ENCODE peak calls at places on chromosomes 7 and 10, in nine cellular contexts. One of them, this sample, is unnamed.

GRCh38 chr10:25758511-25758910 is 175.5 kb upstream of the MYO3A start:
- DNase-seq in aorta: no peak
- DNase-seq in SK-N-SH: no peak
- DNase-seq in CD8-positive, alpha-beta T cell: no peak
- DNase-seq in PC-9: no peak
- DNase-seq in GM23338: no peak
- DNase-seq in WERI-Rb-1: no peak
- DNase-seq in fibroblast of lung: peak; percentile 22
- DNase-seq in choroid plexus epithelial cell: no peak
- DNase-seq in this sample: no peak

GRCh38 chr7:112668561-112668960 is 121.6 kb downstream of the TMEM168 start:
- DNase-seq in aorta: no peak
- DNase-seq in SK-N-SH: no peak
- DNase-seq in CD8-positive, alpha-beta T cell: no peak
- DNase-seq in PC-9: no peak
- DNase-seq in GM23338: no peak
- DNase-seq in WERI-Rb-1: no peak
- DNase-seq in fibroblast of lung: no peak
- DNase-seq in choroid plexus epithelial cell: no peak
- DNase-seq in this sample: no peak

GRCh38 chr7:15330943-15331342 is 230.9 kb downstream of the AGMO start:
- DNase-seq in aorta: no peak
- DNase-seq in SK-N-SH: no peak
- DNase-seq in CD8-positive, alpha-beta T cell: no peak
- DNase-seq in PC-9: no peak
- DNase-seq in GM23338: peak; percentile 11
- DNase-seq in WERI-Rb-1: no peak
- DNase-seq in fibroblast of lung: no peak
- DNase-seq in choroid plexus epithelial cell: no peak
- DNase-seq in this sample: no peak

GRCh38 chr7:36894190-36894589 is 169.9 kb upstream of the AOAH start:
- DNase-seq in aorta: no peak
- DNase-seq in SK-N-SH: no peak
- DNase-seq in CD8-positive, alpha-beta T cell: no peak
- DNase-seq in PC-9: no peak
- DNase-seq in GM23338: no peak
- DNase-seq in WERI-Rb-1: no peak
- DNase-seq in fibroblast of lung: no peak
- DNase-seq in choroid plexus epithelial cell: no peak
- DNase-seq in this sample: no peak

GRCh38 chr7:93923946-93924345 is 2.4 kb downstream of the GNG11 start:
- DNase-seq in aorta: no peak
- DNase-seq in SK-N-SH: no peak
- DNase-seq in CD8-positive, alpha-beta T cell: no peak
- DNase-seq in PC-9: no peak
- DNase-seq in GM23338: no peak
- DNase-seq in WERI-Rb-1: no peak
- DNase-seq in fibroblast of lung: peak; percentile 55
- DNase-seq in choroid plexus epithelial cell: no peak
- DNase-seq in this sample: no peak

GRCh38 chr10:43407148-43407575 is 1.8 kb downstream of the HNRNPF start:
- DNase-seq in aorta: peak; percentile 89
- DNase-seq in SK-N-SH: peak; percentile 72
- DNase-seq in CD8-positive, alpha-beta T cell: peak; percentile 44
- DNase-seq in PC-9: peak; percentile 54
- DNase-seq in GM23338: peak; percentile 39
- DNase-seq in WERI-Rb-1: peak; percentile 32
- DNase-seq in fibroblast of lung: peak; percentile 53
- DNase-seq in choroid plexus epithelial cell: peak; percentile 50
- DNase-seq in this sample: peak; percentile 79

GRCh38 chr10:56095506-56096225 is 265.4 kb downstream of the ZWINT start:
- DNase-seq in aorta: no peak
- DNase-seq in SK-N-SH: no peak
- DNase-seq in CD8-positive, alpha-beta T cell: no peak
- DNase-seq in PC-9: no peak
- DNase-seq in GM23338: peak; percentile 15
- DNase-seq in WERI-Rb-1: peak; percentile 61
- DNase-seq in fibroblast of lung: no peak
- DNase-seq in choroid plexus epithelial cell: no peak
- DNase-seq in this sample: no peak

GRCh38 chr7:99139031-99139430 is 4.9 kb downstream of the SMURF1 start:
- DNase-seq in aorta: no peak
- DNase-seq in SK-N-SH: no peak
- DNase-seq in CD8-positive, alpha-beta T cell: no peak
- DNase-seq in PC-9: no peak
- DNase-seq in GM23338: no peak
- DNase-seq in WERI-Rb-1: no peak
- DNase-seq in fibroblast of lung: peak; percentile 71
- DNase-seq in choroid plexus epithelial cell: peak; percentile 38
- DNase-seq in this sample: no peak

GRCh38 chr7:106778656-106779250 is 86.3 kb upstream of the PIK3CG start:
- DNase-seq in aorta: no peak
- DNase-seq in SK-N-SH: no peak
- DNase-seq in CD8-positive, alpha-beta T cell: no peak
- DNase-seq in PC-9: peak; percentile 10
- DNase-seq in GM23338: no peak
- DNase-seq in WERI-Rb-1: no peak
- DNase-seq in fibroblast of lung: peak; percentile 52
- DNase-seq in choroid plexus epithelial cell: peak; percentile 12
- DNase-seq in this sample: no peak

GRCh38 chr10:121465215-121465614 is 133.0 kb downstream of the FGFR2 start:
- DNase-seq in aorta: no peak
- DNase-seq in SK-N-SH: no peak
- DNase-seq in CD8-positive, alpha-beta T cell: no peak
- DNase-seq in PC-9: no peak
- DNase-seq in GM23338: no peak
- DNase-seq in WERI-Rb-1: no peak
- DNase-seq in fibroblast of lung: no peak
- DNase-seq in choroid plexus epithelial cell: no peak
- DNase-seq in this sample: no peak

GRCh38 chr7:1917221-1918062 is 247.4 kb downstream of the ELFN1 start:
- DNase-seq in aorta: no peak
- DNase-seq in SK-N-SH: no peak
- DNase-seq in CD8-positive, alpha-beta T cell: no peak
- DNase-seq in PC-9: no peak
- DNase-seq in GM23338: no peak
- DNase-seq in WERI-Rb-1: no peak
- DNase-seq in fibroblast of lung: peak; percentile 57
- DNase-seq in choroid plexus epithelial cell: no peak
- DNase-seq in this sample: no peak

GRCh38 chr10:100904903-100905302 is 7.9 kb upstream of the SLF2 start:
- DNase-seq in aorta: no peak
- DNase-seq in SK-N-SH: no peak
- DNase-seq in CD8-positive, alpha-beta T cell: no peak
- DNase-seq in PC-9: no peak
- DNase-seq in GM23338: no peak
- DNase-seq in WERI-Rb-1: peak; percentile 70
- DNase-seq in fibroblast of lung: no peak
- DNase-seq in choroid plexus epithelial cell: no peak
- DNase-seq in this sample: no peak

GRCh38 chr10:113447278-113447677 is 105.6 kb upstream of the HABP2 start:
- DNase-seq in aorta: no peak
- DNase-seq in SK-N-SH: no peak
- DNase-seq in CD8-positive, alpha-beta T cell: no peak
- DNase-seq in PC-9: no peak
- DNase-seq in GM23338: no peak
- DNase-seq in WERI-Rb-1: no peak
- DNase-seq in fibroblast of lung: no peak
- DNase-seq in choroid plexus epithelial cell: no peak
- DNase-seq in this sample: no peak

GRCh38 chr10:93547522-93547921 is 18.9 kb upstream of the FFAR4 start:
- DNase-seq in aorta: no peak
- DNase-seq in SK-N-SH: no peak
- DNase-seq in CD8-positive, alpha-beta T cell: no peak
- DNase-seq in PC-9: no peak
- DNase-seq in GM23338: no peak
- DNase-seq in WERI-Rb-1: no peak
- DNase-seq in fibroblast of lung: no peak
- DNase-seq in choroid plexus epithelial cell: no peak
- DNase-seq in this sample: no peak

GRCh38 chr7:7989133-7989984 is 20.8 kb downstream of the GLCCI1 start:
- DNase-seq in aorta: no peak
- DNase-seq in SK-N-SH: no peak
- DNase-seq in CD8-positive, alpha-beta T cell: no peak
- DNase-seq in PC-9: no peak
- DNase-seq in GM23338: no peak
- DNase-seq in WERI-Rb-1: no peak
- DNase-seq in fibroblast of lung: no peak
- DNase-seq in choroid plexus epithelial cell: peak; percentile 6
- DNase-seq in this sample: no peak
- H3K4me3 ChIP-seq in aorta: no peak overlapping the region
- H3K4me3 ChIP-seq in SK-N-SH: peak overlapping the region; percentile 10
- H3K4me3 ChIP-seq in CD8-positive, alpha-beta T cell: peak overlapping the region; percentile 15
- H3K4me3 ChIP-seq in PC-9: no peak overlapping the region
- H3K4me3 ChIP-seq in GM23338: no peak overlapping the region
- H3K4me3 ChIP-seq in WERI-Rb-1: no peak overlapping the region
- H3K4me3 ChIP-seq in fibroblast of lung: no peak overlapping the region
- H3K4me3 ChIP-seq in choroid plexus epithelial cell: no peak overlapping the region
- H3K4me3 ChIP-seq in this sample: no peak overlapping the region

DNA sequence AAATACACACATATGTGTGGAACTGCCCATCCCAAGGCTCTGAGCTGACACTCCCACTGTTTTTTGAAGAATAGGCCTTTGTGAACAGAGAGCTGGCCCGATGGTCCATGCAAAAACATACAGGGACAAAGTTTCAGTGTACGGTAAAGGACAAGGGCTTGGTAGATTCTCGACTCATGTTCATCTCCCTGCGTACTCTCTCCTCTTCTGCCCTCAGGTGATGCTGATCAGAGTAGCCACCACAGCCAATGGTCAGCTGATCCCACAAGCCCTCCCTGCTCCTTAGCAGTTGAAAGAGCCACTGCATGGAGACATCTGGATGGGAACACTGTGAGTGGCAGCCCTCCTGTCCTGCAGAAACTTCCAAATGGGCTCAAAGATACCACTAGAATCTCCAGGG is 23.1 kb upstream of the C10orf71 start:
- DNase-seq in aorta: no peak
- DNase-seq in SK-N-SH: no peak
- DNase-seq in CD8-positive, alpha-beta T cell: no peak
- DNase-seq in PC-9: no peak
- DNase-seq in GM23338: no peak
- DNase-seq in WERI-Rb-1: no peak
- DNase-seq in fibroblast of lung: no peak
- DNase-seq in choroid plexus epithelial cell: no peak
- DNase-seq in this sample: no peak
- H3K4me3 ChIP-seq in aorta: no peak overlapping the region
- H3K4me3 ChIP-seq in SK-N-SH: no peak overlapping the region
- H3K4me3 ChIP-seq in CD8-positive, alpha-beta T cell: no peak overlapping the region
- H3K4me3 ChIP-seq in PC-9: no peak overlapping the region
- H3K4me3 ChIP-seq in GM23338: no peak overlapping the region
- H3K4me3 ChIP-seq in WERI-Rb-1: no peak overlapping the region
- H3K4me3 ChIP-seq in fibroblast of lung: no peak overlapping the region
- H3K4me3 ChIP-seq in choroid plexus epithelial cell: no peak overlapping the region
- H3K4me3 ChIP-seq in this sample: no peak overlapping the region

GRCh38 chr7:141014523-141015395 is at the start of gene MRPS33:
- DNase-seq in aorta: peak; percentile 97
- DNase-seq in SK-N-SH: peak; percentile 96
- DNase-seq in CD8-positive, alpha-beta T cell: peak; percentile 90
- DNase-seq in PC-9: peak; percentile 94
- DNase-seq in GM23338: peak; percentile 99
- DNase-seq in WERI-Rb-1: peak; percentile 97
- DNase-seq in fibroblast of lung: peak; percentile 94
- DNase-seq in choroid plexus epithelial cell: peak; percentile 97
- DNase-seq in this sample: peak; percentile 94

GRCh38 chr7:141012696-141013344 is 1.9 kb downstream of the MRPS33 start:
- DNase-seq in aorta: no peak
- DNase-seq in SK-N-SH: no peak
- DNase-seq in CD8-positive, alpha-beta T cell: no peak
- DNase-seq in PC-9: no peak
- DNase-seq in GM23338: no peak
- DNase-seq in WERI-Rb-1: no peak
- DNase-seq in fibroblast of lung: peak; percentile 4
- DNase-seq in choroid plexus epithelial cell: no peak
- DNase-seq in this sample: no peak

GRCh38 chr7:141012044-141012685 is 2.6 kb downstream of the MRPS33 start:
- DNase-seq in aorta: peak; percentile 72
- DNase-seq in SK-N-SH: peak; percentile 72
- DNase-seq in CD8-positive, alpha-beta T cell: peak; percentile 57
- DNase-seq in PC-9: peak; percentile 79
- DNase-seq in GM23338: peak; percentile 81
- DNase-seq in WERI-Rb-1: peak; percentile 70
- DNase-seq in fibroblast of lung: peak; percentile 41
- DNase-seq in choroid plexus epithelial cell: peak; percentile 76
- DNase-seq in this sample: peak; percentile 44

GRCh38 chr7:141014091-141014490 is 661 bp downstream of the MRPS33 start:
- DNase-seq in aorta: no peak
- DNase-seq in SK-N-SH: peak; percentile 38
- DNase-seq in CD8-positive, alpha-beta T cell: no peak
- DNase-seq in PC-9: no peak
- DNase-seq in GM23338: peak; percentile 25
- DNase-seq in WERI-Rb-1: no peak
- DNase-seq in fibroblast of lung: peak; percentile 41
- DNase-seq in choroid plexus epithelial cell: peak; percentile 35
- DNase-seq in this sample: peak; percentile 19

GRCh38 chr7:141013345-141013715 is 1.4 kb downstream of the MRPS33 start:
- DNase-seq in aorta: no peak
- DNase-seq in SK-N-SH: no peak
- DNase-seq in CD8-positive, alpha-beta T cell: no peak
- DNase-seq in PC-9: no peak
- DNase-seq in GM23338: no peak
- DNase-seq in WERI-Rb-1: no peak
- DNase-seq in fibroblast of lung: no peak
- DNase-seq in choroid plexus epithelial cell: no peak
- DNase-seq in this sample: no peak
- H3K4me3 ChIP-seq in aorta: no peak overlapping the region
- H3K4me3 ChIP-seq in SK-N-SH: peak overlapping the region; percentile 96
- H3K4me3 ChIP-seq in CD8-positive, alpha-beta T cell: no peak overlapping the region
- H3K4me3 ChIP-seq in PC-9: peak overlapping the region; percentile 91
- H3K4me3 ChIP-seq in GM23338: peak overlapping the region; percentile 85
- H3K4me3 ChIP-seq in WERI-Rb-1: no peak overlapping the region
- H3K4me3 ChIP-seq in fibroblast of lung: peak overlapping the region; percentile 69
- H3K4me3 ChIP-seq in choroid plexus epithelial cell: no peak overlapping the region
- H3K4me3 ChIP-seq in this sample: no peak overlapping the region

GRCh38 chr7:151017370-151017952 is 6.8 kb downstream of the ATG9B start:
- DNase-seq in aorta: no peak
- DNase-seq in SK-N-SH: no peak
- DNase-seq in CD8-positive, alpha-beta T cell: no peak
- DNase-seq in PC-9: no peak
- DNase-seq in GM23338: no peak
- DNase-seq in WERI-Rb-1: peak; percentile 54
- DNase-seq in fibroblast of lung: no peak
- DNase-seq in choroid plexus epithelial cell: no peak
- DNase-seq in this sample: no peak

GRCh38 chr7:151016942-151017341 is 7.4 kb downstream of the ATG9B start:
- DNase-seq in aorta: no peak
- DNase-seq in SK-N-SH: no peak
- DNase-seq in CD8-positive, alpha-beta T cell: no peak
- DNase-seq in PC-9: no peak
- DNase-seq in GM23338: no peak
- DNase-seq in WERI-Rb-1: no peak
- DNase-seq in fibroblast of lung: no peak
- DNase-seq in choroid plexus epithelial cell: no peak
- DNase-seq in this sample: no peak

GRCh38 chr7:151017953-151018420 is 6.3 kb downstream of the ATG9B start:
- DNase-seq in aorta: peak; percentile 92
- DNase-seq in SK-N-SH: peak; percentile 98
- DNase-seq in CD8-positive, alpha-beta T cell: peak; percentile 79
- DNase-seq in PC-9: peak; percentile 58
- DNase-seq in GM23338: peak; percentile 91
- DNase-seq in WERI-Rb-1: peak; percentile 84
- DNase-seq in fibroblast of lung: peak; percentile 32
- DNase-seq in choroid plexus epithelial cell: peak; percentile 57
- DNase-seq in this sample: peak; percentile 80

GRCh38 chr7:151019130-151019447 is 5.2 kb downstream of the ATG9B start:
- DNase-seq in aorta: no peak
- DNase-seq in SK-N-SH: no peak
- DNase-seq in CD8-positive, alpha-beta T cell: no peak
- DNase-seq in PC-9: no peak
- DNase-seq in GM23338: no peak
- DNase-seq in WERI-Rb-1: no peak
- DNase-seq in fibroblast of lung: no peak
- DNase-seq in choroid plexus epithelial cell: no peak
- DNase-seq in this sample: no peak

GRCh38 chr7:151018421-151019129 is 5.7 kb downstream of the ATG9B start:
- DNase-seq in aorta: no peak
- DNase-seq in SK-N-SH: no peak
- DNase-seq in CD8-positive, alpha-beta T cell: no peak
- DNase-seq in PC-9: peak; percentile 59
- DNase-seq in GM23338: peak; percentile 65
- DNase-seq in WERI-Rb-1: no peak
- DNase-seq in fibroblast of lung: peak; percentile 38
- DNase-seq in choroid plexus epithelial cell: peak; percentile 44
- DNase-seq in this sample: no peak
- H3K4me3 ChIP-seq in aorta: no peak overlapping the region
- H3K4me3 ChIP-seq in SK-N-SH: peak overlapping the region; percentile 34
- H3K4me3 ChIP-seq in CD8-positive, alpha-beta T cell: peak overlapping the region; percentile 54
- H3K4me3 ChIP-seq in PC-9: no peak overlapping the region
- H3K4me3 ChIP-seq in GM23338: peak overlapping the region; percentile 47
- H3K4me3 ChIP-seq in WERI-Rb-1: peak overlapping the region; percentile 55
- H3K4me3 ChIP-seq in fibroblast of lung: no peak overlapping the region
- H3K4me3 ChIP-seq in choroid plexus epithelial cell: peak overlapping the region; percentile 26
- H3K4me3 ChIP-seq in this sample: no peak overlapping the region